ENCODE peak calls at places on chromosomes 4 and X, in four cellular contexts. One of them, this sample, is unnamed.

GRCh38 chrX:131068945-131069719 is 11.0 kb downstream of the ARHGAP36 start:
- DNase-seq in upper lobe of left lung: no peak
- DNase-seq in cardiac muscle cell: peak
- DNase-seq in pancreas: peak
- DNase-seq in this sample: no peak

GRCh38 chr4:2786152-2786671 is 6.7 kb upstream of the SH3BP2 start:
- DNase-seq in upper lobe of left lung: no peak
- DNase-seq in cardiac muscle cell: no peak
- DNase-seq in pancreas: no peak
- DNase-seq in this sample: peak

GRCh38 chr4:76751612-76752343 is 146.2 kb downstream of the SOWAHB start:
- DNase-seq in upper lobe of left lung: no peak
- DNase-seq in cardiac muscle cell: no peak
- DNase-seq in pancreas: no peak
- DNase-seq in this sample: no peak

GRCh38 chrX:13691845-13692334 is 3.0 kb downstream of the RAB9A start:
- DNase-seq in upper lobe of left lung: no peak
- DNase-seq in cardiac muscle cell: no peak
- DNase-seq in pancreas: no peak
- DNase-seq in this sample: no peak

GRCh38 chr4:98659741-98660507 is 1.5 kb upstream of the TSPAN5 start:
- DNase-seq in upper lobe of left lung: no peak
- DNase-seq in cardiac muscle cell: no peak
- DNase-seq in pancreas: no peak
- DNase-seq in this sample: no peak

GRCh38 chrX:3184176-3184930 is 143.1 kb downstream of the ARSF start:
- DNase-seq in upper lobe of left lung: no peak
- DNase-seq in cardiac muscle cell: no peak
- DNase-seq in pancreas: no peak
- DNase-seq in this sample: no peak

GRCh38 chrX:37921758-37922157 is 74.4 kb upstream of the DYNLT3 start:
- DNase-seq in upper lobe of left lung: no peak
- DNase-seq in cardiac muscle cell: no peak
- DNase-seq in pancreas: no peak
- DNase-seq in this sample: no peak

GRCh38 chr4:100049872-100050271 is 99.8 kb upstream of the H2AZ1 start:
- DNase-seq in upper lobe of left lung: no peak
- DNase-seq in cardiac muscle cell: no peak
- DNase-seq in pancreas: no peak
- DNase-seq in this sample: no peak

GRCh38 chr4:76850010-76850441 is 47.9 kb downstream of the SOWAHB start:
- DNase-seq in upper lobe of left lung: no peak
- DNase-seq in cardiac muscle cell: no peak
- DNase-seq in pancreas: no peak
- DNase-seq in this sample: no peak

GRCh38 chr4:138222041-138222440 is 20.1 kb downstream of the SLC7A11 start:
- DNase-seq in upper lobe of left lung: no peak
- DNase-seq in cardiac muscle cell: no peak
- DNase-seq in pancreas: peak
- DNase-seq in this sample: no peak

GRCh38 chr4:52421811-52422213 is 237.3 kb downstream of the USP46 start:
- DNase-seq in upper lobe of left lung: no peak
- DNase-seq in cardiac muscle cell: no peak
- DNase-seq in pancreas: no peak
- DNase-seq in this sample: no peak

GRCh38 chr4:75990129-75990528 is 616 bp downstream of the SDAD1 start:
- DNase-seq in upper lobe of left lung: no peak
- DNase-seq in cardiac muscle cell: no peak
- DNase-seq in pancreas: no peak
- DNase-seq in this sample: no peak

GRCh38 chr4:180947421-180947820 is 1295.8 kb upstream of the TENM3 start:
- DNase-seq in upper lobe of left lung: no peak
- DNase-seq in cardiac muscle cell: no peak
- DNase-seq in pancreas: no peak
- DNase-seq in this sample: no peak

GRCh38 chr4:150181536-150181935 is 103.3 kb downstream of the DCLK2 start:
- DNase-seq in upper lobe of left lung: no peak
- DNase-seq in cardiac muscle cell: no peak
- DNase-seq in pancreas: no peak
- DNase-seq in this sample: no peak

GRCh38 chrX:10591363-10592036 is 28.9 kb downstream of the MID1 start:
- DNase-seq in upper lobe of left lung: no peak
- DNase-seq in cardiac muscle cell: no peak
- DNase-seq in pancreas: no peak
- DNase-seq in this sample: no peak

GRCh38 chr4:115152081-115152480 is 38.7 kb upstream of the NDST4 start:
- DNase-seq in upper lobe of left lung: no peak
- DNase-seq in cardiac muscle cell: no peak
- DNase-seq in pancreas: no peak
- DNase-seq in this sample: no peak

GRCh38 chr4:115159141-115159540 is 45.7 kb upstream of the NDST4 start:
- DNase-seq in upper lobe of left lung: no peak
- DNase-seq in cardiac muscle cell: no peak
- DNase-seq in pancreas: no peak
- DNase-seq in this sample: no peak

GRCh38 chr4:115154826-115155225 is 41.4 kb upstream of the NDST4 start:
- DNase-seq in upper lobe of left lung: no peak
- DNase-seq in cardiac muscle cell: no peak
- DNase-seq in pancreas: no peak
- DNase-seq in this sample: no peak
- TF ChIP-seq CTCF in upper lobe of left lung: no peak
- TF ChIP-seq CTCF in cardiac muscle cell: no peak
- TF ChIP-seq CTCF in pancreas: no peak
- TF ChIP-seq CTCF in this sample: no peak

DNA sequence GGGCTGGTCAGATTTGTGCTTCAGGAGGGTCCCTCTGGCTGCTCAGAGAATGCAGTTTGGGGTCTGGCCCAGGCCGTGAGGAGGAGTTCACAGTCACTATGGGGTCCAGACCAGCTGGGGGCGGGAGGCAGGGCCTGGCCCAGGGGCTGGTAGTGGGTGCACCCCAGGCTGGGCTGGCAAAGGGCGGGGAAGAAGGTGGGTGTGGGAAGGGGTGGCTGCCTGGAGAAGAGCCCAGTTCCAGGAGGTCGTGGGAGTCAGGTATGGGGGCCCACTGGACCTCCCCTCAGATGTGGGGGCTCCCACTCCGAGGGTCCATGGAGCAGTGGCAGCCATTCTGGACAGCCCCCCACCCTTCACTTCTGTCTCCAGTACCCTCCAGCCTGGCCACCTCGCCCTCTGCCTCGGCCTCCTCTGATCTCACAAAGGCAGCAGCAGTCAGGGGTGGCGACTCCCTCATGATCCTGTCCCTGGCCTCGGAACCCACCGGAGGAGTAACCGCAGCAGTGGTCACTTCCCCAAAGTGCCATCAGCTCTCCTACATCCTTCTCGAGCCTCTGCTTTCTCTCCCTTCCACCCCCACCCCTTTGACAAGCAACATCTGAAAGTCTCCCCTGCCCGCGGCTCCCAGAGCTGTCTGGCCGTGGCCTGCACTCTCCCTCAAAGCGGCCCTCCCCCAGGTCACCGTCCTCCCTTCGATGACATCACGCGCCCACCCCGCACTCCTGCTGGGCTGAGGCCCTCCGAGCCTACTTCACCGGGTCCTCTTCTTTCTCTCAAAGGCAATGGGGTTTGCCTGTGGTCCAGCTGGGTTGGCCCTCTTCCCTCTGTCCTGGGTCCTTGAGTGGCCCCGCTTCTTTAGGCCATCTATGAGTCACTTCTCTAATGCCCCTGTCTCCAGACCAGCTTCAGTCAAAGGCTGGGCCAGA is 1.7 kb upstream of the SLC6A8 start:
- DNase-seq in upper lobe of left lung: no peak
- DNase-seq in cardiac muscle cell: no peak
- DNase-seq in pancreas: no peak
- DNase-seq in this sample: no peak
- H3K27ac ChIP-seq in upper lobe of left lung: no peak
- H3K27ac ChIP-seq in cardiac muscle cell: peak
- H3K27ac ChIP-seq in pancreas: no peak
- H3K27ac ChIP-seq in this sample: no peak

GRCh38 chr4:185211641-185212040 is 2.2 kb downstream of the SNX25 start:
- DNase-seq in upper lobe of left lung: no peak
- DNase-seq in cardiac muscle cell: no peak
- DNase-seq in pancreas: no peak
- DNase-seq in this sample: no peak
- H3K4me3 ChIP-seq in upper lobe of left lung: peak
- H3K4me3 ChIP-seq in cardiac muscle cell: peak
- H3K4me3 ChIP-seq in pancreas: no peak
- H3K4me3 ChIP-seq in this sample: peak

DNA sequence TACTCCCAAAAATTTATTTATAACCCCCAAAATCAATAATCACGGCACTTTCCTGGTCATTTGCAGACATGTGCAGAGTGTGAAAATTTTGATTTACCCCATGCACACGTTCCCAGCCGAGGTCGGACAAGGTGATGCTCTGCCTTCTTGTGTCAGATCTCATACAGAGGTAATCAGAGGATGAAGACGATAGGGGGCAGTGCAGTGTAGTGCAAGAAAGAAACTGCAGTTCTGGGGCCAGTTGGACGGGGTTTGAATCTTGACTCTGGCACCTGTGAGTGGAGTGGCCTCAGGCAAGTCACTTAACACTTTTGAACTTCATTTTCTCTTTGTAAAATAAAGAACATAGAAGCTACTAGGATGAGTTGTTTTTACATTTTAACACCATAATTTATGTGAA is 88.4 kb downstream of the FRMPD3 start:
- DNase-seq in upper lobe of left lung: peak
- DNase-seq in cardiac muscle cell: peak
- DNase-seq in pancreas: peak
- DNase-seq in this sample: no peak
- TF ChIP-seq CTCF in upper lobe of left lung: peak
- TF ChIP-seq CTCF in cardiac muscle cell: peak
- TF ChIP-seq CTCF in pancreas: no peak
- TF ChIP-seq CTCF in this sample: peak

DNA sequence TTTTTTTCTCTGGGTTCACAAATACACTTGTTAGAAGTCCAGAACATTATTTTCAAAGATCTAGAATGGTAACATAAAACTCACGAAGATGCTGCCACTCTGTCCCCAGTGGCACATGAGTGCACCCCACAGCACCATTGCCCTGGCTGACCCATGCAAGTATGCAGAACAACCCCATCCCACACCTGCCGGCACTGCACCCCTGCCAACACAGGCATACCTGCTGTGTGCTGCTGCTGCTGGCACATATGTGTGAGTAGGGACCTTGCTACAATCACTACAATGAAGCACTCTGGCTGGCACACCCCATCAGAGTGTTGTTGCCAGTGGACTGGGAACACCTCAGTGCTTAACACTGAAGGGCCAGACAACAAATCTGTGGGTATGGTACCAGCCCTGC is 66.9 kb downstream of the CISD2 start:
- DNase-seq in upper lobe of left lung: no peak
- DNase-seq in cardiac muscle cell: no peak
- DNase-seq in pancreas: no peak
- DNase-seq in this sample: no peak
- H3K27ac ChIP-seq in upper lobe of left lung: no peak
- H3K27ac ChIP-seq in cardiac muscle cell: no peak
- H3K27ac ChIP-seq in pancreas: no peak
- H3K27ac ChIP-seq in this sample: no peak

DNA sequence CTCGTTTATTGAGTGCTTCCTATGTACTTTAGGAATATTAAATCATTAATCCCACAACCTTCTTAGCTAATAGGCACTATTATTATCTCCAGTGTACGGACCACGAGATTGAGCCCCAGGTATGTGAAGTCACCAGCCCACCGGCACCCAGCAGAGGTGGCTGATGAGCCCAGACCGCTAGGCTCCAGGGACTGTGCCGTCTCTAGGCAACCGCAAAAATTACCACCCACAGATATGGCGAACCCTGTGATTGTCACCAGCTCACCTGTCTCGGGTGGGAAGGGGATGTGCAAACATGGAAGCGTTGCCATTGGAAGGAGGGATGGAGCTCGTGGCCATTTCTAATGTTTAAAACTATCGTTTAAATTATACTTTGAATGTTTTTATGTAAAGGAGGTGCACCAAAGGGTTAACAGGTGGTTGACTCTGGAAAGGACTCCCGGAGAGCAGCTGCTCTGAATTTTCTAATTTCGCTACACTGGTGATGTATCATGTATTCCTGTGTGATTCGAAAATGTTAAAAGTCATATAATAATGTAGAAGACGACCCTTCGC is 21.0 kb upstream of the JAKMIP1 start:
- DNase-seq in upper lobe of left lung: no peak
- DNase-seq in cardiac muscle cell: no peak
- DNase-seq in pancreas: no peak
- DNase-seq in this sample: peak
- H3K4me3 ChIP-seq in upper lobe of left lung: peak
- H3K4me3 ChIP-seq in cardiac muscle cell: peak
- H3K4me3 ChIP-seq in pancreas: no peak
- H3K4me3 ChIP-seq in this sample: peak